ENCODE peak calls at places on chromosomes 12 and 14, in four cellular contexts. N, X, I and A are unnamed samples.
A peak's percentile ranks its signal among the peaks of the same experiment; 100 is the strongest.

GRCh38 chr12:106305376-106305775 is 2.8 kb downstream of the TCP11L2 start:
- DNase-seq in N (no peak), X (no peak), I (no peak), A (no peak)

GRCh38 chr12:121799842-121800693 is 3.7 kb upstream of the SETD1B start:
- DNase-seq in N (peak; percentile 28), X (no peak), I (peak; percentile 68), A (no peak)

GRCh38 chr14:71665157-71665556 is 267.1 kb upstream of the RGS6 start:
- DNase-seq in N (no peak), X (peak; percentile 77), I (no peak), A (no peak)

GRCh38 chr14:105879867-105880561 is 353.6 kb downstream of the TMEM121 start:
- DNase-seq in N (no peak), X (no peak), I (no peak), A (no peak)

GRCh38 chr12:13980548-13981295 is 680 bp downstream of the GRIN2B start:
- DNase-seq in N (no peak), X (no peak), I (peak; percentile 37), A (no peak)

GRCh38 chr14:61258985-61259384 is 22.2 kb downstream of the TMEM30B start:
- DNase-seq in N (no peak), X (peak; percentile 13), I (no peak), A (no peak)

GRCh38 chr12:57712671-57713070 is 18.7 kb downstream of the OS9 start:
- DNase-seq in N (no peak), X (no peak), I (no peak), A (no peak)

GRCh38 chr14:44463386-44464004 is 43.6 kb downstream of the FSCB start:
- DNase-seq in N (no peak), X (no peak), I (no peak), A (no peak)

GRCh38 chr12:52850681-52851080 is 1.9 kb upstream of the KRT78 start:
- DNase-seq in N (no peak), X (no peak), I (no peak), A (no peak)

GRCh38 chr14:71586131-71586893 is 345.9 kb upstream of the RGS6 start:
- DNase-seq in N (no peak), X (no peak), I (no peak), A (no peak)

GRCh38 chr12:131506426-131506825 is 204.5 kb upstream of the SFSWAP start:
- DNase-seq in N (no peak), X (no peak), I (no peak), A (no peak)